ENCODE peak calls at places on chromosomes 12 and 14, in six cellular contexts. O is pancreas; V is T-helper 2 cell; U is activated CD8-positive, alpha-beta T cell treated with anti-CD3 and anti-CD28 coated beads for 36 hours; R is Kasumi-1; B is activated CD8-positive, alpha-beta memory T cell treated with anti-CD3 and anti-CD28 coated beads for 24 hours. D is an unnamed sample.

GRCh38 chr14:91311284-91311662 is 66.8 kb upstream of the GPR68 start:
- DNase-seq in O (no peak), V (peak), U (peak), R (no peak), B (peak), D (peak)

GRCh38 chr14:71142375-71143038 is 235.2 kb downstream of the PCNX1 start:
- DNase-seq in O (no peak), V (peak), U (peak), R (peak), B (no peak), D (peak)

GRCh38 chr14:81268016-81268416 is 47.3 kb upstream of the GTF2A1 start:
- DNase-seq in O (no peak), V (no peak), U (no peak), R (peak), B (no peak), D (no peak)

GRCh38 chr14:61562321-61563161 is 132.8 kb upstream of the HIF1A start:
- DNase-seq in O (no peak), V (peak), U (peak), R (peak), B (no peak), D (peak)

GRCh38 chr12:14885718-14886201 is at the start of gene MGP:
- DNase-seq in O (no peak), V (no peak), U (no peak), R (no peak), B (no peak), D (no peak)

GRCh38 chr14:69069020-69069421 is 83.9 kb downstream of the DCAF5 start:
- DNase-seq in O (no peak), V (no peak), U (no peak), R (no peak), B (no peak), D (no peak)

GRCh38 chr12:113882690-113883089 is 83.4 kb downstream of the RBM19 start:
- DNase-seq in O (no peak), V (no peak), U (no peak), R (no peak), B (no peak), D (no peak)

GRCh38 chr12:90899456-90900182 is 55.4 kb downstream of the CCER1 start:
- DNase-seq in O (no peak), V (no peak), U (no peak), R (no peak), B (no peak), D (no peak)

GRCh38 chr14:56810850-56811595 is 744 bp upstream of the OTX2 start:
- DNase-seq in O (no peak), V (no peak), U (no peak), R (no peak), B (no peak), D (no peak)

GRCh38 chr12:32836710-32837109 is 59.9 kb downstream of the PKP2 start:
- DNase-seq in O (no peak), V (no peak), U (no peak), R (no peak), B (no peak), D (no peak)

GRCh38 chr12:98110516-98110915 is 404.9 kb upstream of the TMPO start:
- DNase-seq in O (no peak), V (no peak), U (no peak), R (no peak), B (no peak), D (no peak)

GRCh38 chr12:110846615-110847566 is at the start of gene CCDC63:
- DNase-seq in O (peak), V (no peak), U (peak), R (peak), B (peak), D (peak)

GRCh38 chr14:93375673-93376156 is 28.7 kb downstream of the COX8C start:
- DNase-seq in O (no peak), V (no peak), U (no peak), R (peak), B (no peak), D (peak)

GRCh38 chr12:6766651-6767300 is 613 bp downstream of the PTMS start:
- DNase-seq in O (peak), V (peak), U (peak), R (no peak), B (peak), D (peak)

GRCh38 chr12:56775638-56776037 is 12.5 kb downstream of the HSD17B6 start:
- DNase-seq in O (no peak), V (no peak), U (no peak), R (no peak), B (no peak), D (peak)

GRCh38 chr12:12159988-12160387 is 89.2 kb downstream of the BCL2L14 start:
- DNase-seq in O (no peak), V (no peak), U (no peak), R (no peak), B (no peak), D (no peak)

GRCh38 chr14:39469094-39469710 is 37.0 kb upstream of the FBXO33 start:
- DNase-seq in O (no peak), V (no peak), U (peak), R (peak), B (peak), D (peak)

D was measured in MV-4-11.